ENCODE peak calls at places on chromosomes 5 and 9, in six cellular contexts. One of them, this sample, is unnamed.

GRCh38 chr5:40518511-40518917 is 161.2 kb upstream of the PTGER4 start:
- DNase-seq in mesenchymal stem cell: no peak
- DNase-seq in H1: no peak
- DNase-seq in IMR-90: peak
- DNase-seq in neuronal stem cell: no peak
- DNase-seq in trophoblast cell: peak
- DNase-seq in this sample: no peak

GRCh38 chr9:128026255-128027165 is 40.6 kb downstream of the NAIF1 start:
- DNase-seq in neuronal stem cell: no peak
- DNase-seq in mesenchymal stem cell: peak
- DNase-seq in IMR-90: no peak
- DNase-seq in trophoblast cell: no peak
- DNase-seq in H1: no peak
- DNase-seq in this sample: no peak

GRCh38 chr5:58076473-58077257 is 383.2 kb downstream of the PLK2 start:
- DNase-seq in IMR-90: no peak
- DNase-seq in H1: no peak
- DNase-seq in neuronal stem cell: no peak
- DNase-seq in trophoblast cell: no peak
- DNase-seq in mesenchymal stem cell: no peak
- DNase-seq in this sample: no peak

GRCh38 chr5:156527611-156528010 is 200.6 kb downstream of the SGCD start:
- DNase-seq in mesenchymal stem cell: no peak
- DNase-seq in IMR-90: no peak
- DNase-seq in H1: no peak
- DNase-seq in neuronal stem cell: no peak
- DNase-seq in trophoblast cell: no peak
- DNase-seq in this sample: no peak

GRCh38 chr5:53631251-53631650 is 70.8 kb downstream of the NDUFS4 start:
- DNase-seq in trophoblast cell: no peak
- DNase-seq in mesenchymal stem cell: no peak
- DNase-seq in IMR-90: no peak
- DNase-seq in H1: no peak
- DNase-seq in neuronal stem cell: no peak
- DNase-seq in this sample: no peak

GRCh38 chr5:73204302-73204701 is 31.3 kb downstream of the TMEM174 start:
- DNase-seq in IMR-90: no peak
- DNase-seq in neuronal stem cell: no peak
- DNase-seq in H1: no peak
- DNase-seq in trophoblast cell: no peak
- DNase-seq in mesenchymal stem cell: no peak
- DNase-seq in this sample: no peak

GRCh38 chr5:10301842-10302610 is 5.7 kb downstream of the CMBL start:
- DNase-seq in trophoblast cell: no peak
- DNase-seq in H1: no peak
- DNase-seq in mesenchymal stem cell: no peak
- DNase-seq in neuronal stem cell: no peak
- DNase-seq in IMR-90: no peak
- DNase-seq in this sample: no peak

GRCh38 chr5:143442398-143442797 is 38.9 kb upstream of the NR3C1 start:
- DNase-seq in neuronal stem cell: no peak
- DNase-seq in trophoblast cell: no peak
- DNase-seq in mesenchymal stem cell: no peak
- DNase-seq in H1: no peak
- DNase-seq in IMR-90: peak
- DNase-seq in this sample: no peak

GRCh38 chr5:43041131-43041668 is 1.1 kb upstream of the ANXA2R start:
- DNase-seq in neuronal stem cell: no peak
- DNase-seq in mesenchymal stem cell: no peak
- DNase-seq in trophoblast cell: no peak
- DNase-seq in H1: no peak
- DNase-seq in IMR-90: no peak
- DNase-seq in this sample: no peak

GRCh38 chr5:74424162-74424868 is 216.2 kb downstream of the ENC1 start:
- DNase-seq in neuronal stem cell: no peak
- DNase-seq in trophoblast cell: peak
- DNase-seq in mesenchymal stem cell: no peak
- DNase-seq in H1: no peak
- DNase-seq in IMR-90: no peak
- DNase-seq in this sample: no peak

GRCh38 chr9:4986291-4986690 is 1.2 kb downstream of the JAK2 start:
- DNase-seq in trophoblast cell: no peak
- DNase-seq in mesenchymal stem cell: peak
- DNase-seq in H1: no peak
- DNase-seq in neuronal stem cell: no peak
- DNase-seq in IMR-90: peak
- DNase-seq in this sample: no peak

GRCh38 chr5:96048763-96049162 is 87.1 kb upstream of the ELL2 start:
- DNase-seq in mesenchymal stem cell: no peak
- DNase-seq in neuronal stem cell: no peak
- DNase-seq in trophoblast cell: no peak
- DNase-seq in IMR-90: no peak
- DNase-seq in H1: no peak
- DNase-seq in this sample: peak

GRCh38 chr5:127650649-127651048 is 1.8 kb downstream of the CTXN3 start:
- DNase-seq in mesenchymal stem cell: peak
- DNase-seq in neuronal stem cell: no peak
- DNase-seq in IMR-90: peak
- DNase-seq in H1: no peak
- DNase-seq in trophoblast cell: no peak
- DNase-seq in this sample: no peak

GRCh38 chr5:79742549-79743136 is 53.0 kb downstream of the CMYA5 start:
- DNase-seq in mesenchymal stem cell: no peak
- DNase-seq in neuronal stem cell: no peak
- DNase-seq in trophoblast cell: no peak
- DNase-seq in H1: no peak
- DNase-seq in IMR-90: no peak
- DNase-seq in this sample: no peak

GRCh38 chr9:28032178-28032532 is 458.9 kb upstream of the C9orf72 start:
- DNase-seq in H1: no peak
- DNase-seq in neuronal stem cell: no peak
- DNase-seq in mesenchymal stem cell: no peak
- DNase-seq in trophoblast cell: no peak
- DNase-seq in IMR-90: no peak
- DNase-seq in this sample: no peak

GRCh38 chr5:98483301-98483700 is 290.2 kb upstream of the RGMB start:
- DNase-seq in trophoblast cell: no peak
- DNase-seq in mesenchymal stem cell: peak
- DNase-seq in neuronal stem cell: no peak
- DNase-seq in IMR-90: peak
- DNase-seq in H1: no peak
- DNase-seq in this sample: no peak

GRCh38 chr5:168578506-168579205 is 512 bp downstream of the PANK3 start:
- DNase-seq in neuronal stem cell: no peak
- DNase-seq in IMR-90: no peak
- DNase-seq in mesenchymal stem cell: no peak
- DNase-seq in H1: no peak
- DNase-seq in trophoblast cell: peak
- DNase-seq in this sample: no peak

GRCh38 chr5:127518319-127518621 is 830 bp downstream of the PRRC1 start:
- DNase-seq in neuronal stem cell: no peak
- DNase-seq in H1: no peak
- DNase-seq in mesenchymal stem cell: peak
- DNase-seq in trophoblast cell: no peak
- DNase-seq in IMR-90: peak
- DNase-seq in this sample: no peak

GRCh38 chr9:35871514-35871913 is 1.3 kb upstream of the OR13J1 start:
- DNase-seq in IMR-90: no peak
- DNase-seq in H1: no peak
- DNase-seq in trophoblast cell: peak
- DNase-seq in mesenchymal stem cell: no peak
- DNase-seq in neuronal stem cell: no peak
- DNase-seq in this sample: no peak

GRCh38 chr9:124754289-124754688 is 16.8 kb downstream of the NR6A1 start:
- DNase-seq in mesenchymal stem cell: peak
- DNase-seq in trophoblast cell: peak
- DNase-seq in neuronal stem cell: no peak
- DNase-seq in IMR-90: peak
- DNase-seq in H1: no peak
- DNase-seq in this sample: no peak

GRCh38 chr5:151571270-151572173 is 19.6 kb downstream of the FAT2 start:
- DNase-seq in IMR-90: no peak
- DNase-seq in neuronal stem cell: no peak
- DNase-seq in mesenchymal stem cell: no peak
- DNase-seq in trophoblast cell: no peak
- DNase-seq in H1: no peak
- DNase-seq in this sample: no peak

GRCh38 chr9:37426846-37427245 is 4.3 kb downstream of the GRHPR start:
- DNase-seq in trophoblast cell: no peak
- DNase-seq in neuronal stem cell: no peak
- DNase-seq in IMR-90: no peak
- DNase-seq in mesenchymal stem cell: no peak
- DNase-seq in H1: no peak
- DNase-seq in this sample: no peak

GRCh38 chr5:116561658-116562057 is 13.0 kb downstream of the SEMA6A start:
- DNase-seq in IMR-90: no peak
- DNase-seq in neuronal stem cell: no peak
- DNase-seq in mesenchymal stem cell: no peak
- DNase-seq in H1: no peak
- DNase-seq in trophoblast cell: no peak
- DNase-seq in this sample: no peak

GRCh38 chr9:108316633-108317032 is 539.2 kb downstream of the ACTL7B start:
- DNase-seq in trophoblast cell: peak
- DNase-seq in neuronal stem cell: no peak
- DNase-seq in H1: no peak
- DNase-seq in IMR-90: no peak
- DNase-seq in mesenchymal stem cell: peak
- DNase-seq in this sample: no peak

GRCh38 chr5:38258037-38258318 is 381 bp upstream of the EGFLAM start:
- DNase-seq in trophoblast cell: no peak
- DNase-seq in neuronal stem cell: no peak
- DNase-seq in H1: no peak
- DNase-seq in IMR-90: no peak
- DNase-seq in mesenchymal stem cell: no peak
- DNase-seq in this sample: no peak
- H2BK5ac ChIP-seq in trophoblast cell: no peak
- H2BK5ac ChIP-seq in neuronal stem cell: no peak
- H2BK5ac ChIP-seq in H1: no peak
- H2BK5ac ChIP-seq in IMR-90: no peak
- H2BK5ac ChIP-seq in mesenchymal stem cell: no peak
- H2BK5ac ChIP-seq in this sample: no peak

GRCh38 chr5:135060021-135060420 is 26.0 kb upstream of the PITX1 start:
- DNase-seq in IMR-90: no peak
- DNase-seq in mesenchymal stem cell: no peak
- DNase-seq in neuronal stem cell: no peak
- DNase-seq in H1: no peak
- DNase-seq in trophoblast cell: no peak
- DNase-seq in this sample: no peak

GRCh38 chr5:135062216-135063055 is 28.4 kb upstream of the PITX1 start:
- DNase-seq in neuronal stem cell: no peak
- DNase-seq in H1: no peak
- DNase-seq in trophoblast cell: no peak
- DNase-seq in IMR-90: no peak
- DNase-seq in mesenchymal stem cell: no peak
- DNase-seq in this sample: no peak

GRCh38 chr5:135059000-135059923 is 25.2 kb upstream of the PITX1 start:
- DNase-seq in trophoblast cell: no peak
- DNase-seq in mesenchymal stem cell: no peak
- DNase-seq in neuronal stem cell: no peak
- DNase-seq in IMR-90: no peak
- DNase-seq in H1: no peak
- DNase-seq in this sample: no peak

GRCh38 chr5:135063056-135063445 is 29.0 kb upstream of the PITX1 start:
- DNase-seq in H1: no peak
- DNase-seq in neuronal stem cell: no peak
- DNase-seq in mesenchymal stem cell: no peak
- DNase-seq in trophoblast cell: no peak
- DNase-seq in IMR-90: no peak
- DNase-seq in this sample: no peak

GRCh38 chr5:135061001-135061400 is 27.0 kb upstream of the PITX1 start:
- DNase-seq in trophoblast cell: no peak
- DNase-seq in IMR-90: no peak
- DNase-seq in mesenchymal stem cell: no peak
- DNase-seq in H1: no peak
- DNase-seq in neuronal stem cell: no peak
- DNase-seq in this sample: no peak
- H4K91ac ChIP-seq in trophoblast cell: no peak
- H4K91ac ChIP-seq in IMR-90: no peak
- H4K91ac ChIP-seq in mesenchymal stem cell: no peak
- H4K91ac ChIP-seq in H1: no peak
- H4K91ac ChIP-seq in neuronal stem cell: no peak
- H4K91ac ChIP-seq in this sample: no peak

GRCh38 chr5:141928051-141928450 is 4.4 kb downstream of the DELE1 start:
- DNase-seq in trophoblast cell: no peak
- DNase-seq in mesenchymal stem cell: no peak
- DNase-seq in neuronal stem cell: no peak
- DNase-seq in H1: no peak
- DNase-seq in IMR-90: no peak
- DNase-seq in this sample: no peak

GRCh38 chr5:141926434-141926833 is 2.8 kb downstream of the DELE1 start:
- DNase-seq in trophoblast cell: no peak
- DNase-seq in mesenchymal stem cell: no peak
- DNase-seq in H1: no peak
- DNase-seq in neuronal stem cell: no peak
- DNase-seq in IMR-90: no peak
- DNase-seq in this sample: no peak

GRCh38 chr5:141920771-141921170 is 2.9 kb upstream of the DELE1 start:
- DNase-seq in trophoblast cell: no peak
- DNase-seq in IMR-90: no peak
- DNase-seq in neuronal stem cell: no peak
- DNase-seq in mesenchymal stem cell: no peak
- DNase-seq in H1: no peak
- DNase-seq in this sample: no peak

GRCh38 chr5:141919218-141920129 is 4.2 kb upstream of the DELE1 start:
- DNase-seq in neuronal stem cell: no peak
- DNase-seq in IMR-90: no peak
- DNase-seq in trophoblast cell: no peak
- DNase-seq in H1: no peak
- DNase-seq in mesenchymal stem cell: no peak
- DNase-seq in this sample: no peak

GRCh38 chr5:141923443-141924313 is at the start of gene DELE1:
- DNase-seq in neuronal stem cell: peak
- DNase-seq in IMR-90: peak
- DNase-seq in trophoblast cell: peak
- DNase-seq in mesenchymal stem cell: peak
- DNase-seq in H1: peak
- DNase-seq in this sample: peak
- H2BK5ac ChIP-seq in neuronal stem cell: peak
- H2BK5ac ChIP-seq in IMR-90: peak
- H2BK5ac ChIP-seq in trophoblast cell: peak
- H2BK5ac ChIP-seq in mesenchymal stem cell: peak
- H2BK5ac ChIP-seq in H1: peak
- H2BK5ac ChIP-seq in this sample: no peak

DNA sequence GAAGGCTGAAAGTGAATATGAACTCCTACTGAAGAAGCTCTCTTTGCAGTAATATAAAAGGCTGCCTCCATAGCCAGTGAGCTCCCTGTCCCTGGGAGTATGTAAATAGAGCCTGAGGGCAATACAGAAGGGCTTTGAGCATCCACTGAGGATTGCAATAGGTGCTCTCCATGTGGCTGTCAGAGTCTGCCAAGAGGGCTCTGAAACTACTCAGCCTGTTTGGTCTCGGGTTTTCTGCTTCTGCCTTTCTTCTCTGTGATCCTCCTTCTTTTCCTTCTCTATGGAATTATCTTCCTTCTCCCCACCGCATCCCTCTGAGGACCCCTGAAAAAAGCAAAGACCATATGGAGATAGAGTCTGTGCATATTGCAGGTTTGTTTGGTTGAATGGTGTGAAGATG is 69.4 kb downstream of the PCDH1 start:
- DNase-seq in IMR-90: no peak
- DNase-seq in trophoblast cell: peak
- DNase-seq in neuronal stem cell: no peak
- DNase-seq in mesenchymal stem cell: no peak
- DNase-seq in H1: no peak
- DNase-seq in this sample: no peak
- H4K91ac ChIP-seq in IMR-90: no peak
- H4K91ac ChIP-seq in trophoblast cell: no peak
- H4K91ac ChIP-seq in neuronal stem cell: no peak
- H4K91ac ChIP-seq in mesenchymal stem cell: no peak
- H4K91ac ChIP-seq in H1: no peak
- H4K91ac ChIP-seq in this sample: no peak

This sample was measured in H9.